ENCODE peak calls at places on chromosomes 12 and 14, in seven cellular contexts. G is A549; Q is CD8-positive, alpha-beta T cell; P is transverse colon; Z is astrocyte; X is tibial artery; I is esophagus squamous epithelium. U is an unnamed sample.

GRCh38 chr12:132380646-132381045 is 51.3 kb upstream of the GALNT9 start:
- DNase-seq in G (no peak), Z (no peak), P (no peak), Q (no peak), X (no peak), I (no peak), U (no peak)

GRCh38 chr12:59077153-59077930 is 157.0 kb upstream of the LRIG3 start:
- DNase-seq in P (peak), Q (no peak), Z (no peak), G (no peak), X (no peak), I (no peak), U (peak)

GRCh38 chr12:101570022-101570421 is 24.7 kb upstream of the MYBPC1 start:
- DNase-seq in P (no peak), I (no peak), X (no peak), G (no peak), Q (no peak), Z (peak), U (peak)

GRCh38 chr12:69052613-69053408 is 119.8 kb upstream of the CPM start:
- DNase-seq in X (no peak), I (no peak), Q (no peak), Z (peak), P (no peak), G (peak), U (peak)

GRCh38 chr14:104443391-104444158 is 136.0 kb upstream of the C14orf180 start:
- DNase-seq in Q (no peak), X (peak), I (no peak), Z (no peak), P (no peak), G (no peak), U (no peak)

GRCh38 chr12:12427568-12427967 is 70.7 kb downstream of the BORCS5 start:
- DNase-seq in I (no peak), Z (no peak), Q (no peak), P (no peak), G (no peak), X (no peak), U (no peak)

GRCh38 chr12:132228535-132229422 is 84.5 kb downstream of the NOC4L start:
- DNase-seq in Q (no peak), P (no peak), Z (no peak), G (no peak), X (no peak), I (no peak), U (no peak)

GRCh38 chr12:126747530-126748149 is 1519.3 kb upstream of the TMEM132C start:
- DNase-seq in Q (peak), Z (peak), P (peak), I (no peak), G (peak), X (no peak), U (peak)

GRCh38 chr14:103071544-103072251 is 12.3 kb upstream of the LBHD2 start:
- DNase-seq in P (peak), I (no peak), G (no peak), X (no peak), Q (no peak), Z (no peak), U (peak)

GRCh38 chr12:64077922-64078321 is 144.2 kb downstream of the KICS2 start:
- DNase-seq in Q (no peak), G (peak), X (no peak), Z (no peak), P (no peak), I (no peak), U (peak)
- TF ChIP-seq CTCF in Q (no peak), G (peak), X (no peak), Z (peak), P (peak), I (no peak), U (peak)

DNA sequence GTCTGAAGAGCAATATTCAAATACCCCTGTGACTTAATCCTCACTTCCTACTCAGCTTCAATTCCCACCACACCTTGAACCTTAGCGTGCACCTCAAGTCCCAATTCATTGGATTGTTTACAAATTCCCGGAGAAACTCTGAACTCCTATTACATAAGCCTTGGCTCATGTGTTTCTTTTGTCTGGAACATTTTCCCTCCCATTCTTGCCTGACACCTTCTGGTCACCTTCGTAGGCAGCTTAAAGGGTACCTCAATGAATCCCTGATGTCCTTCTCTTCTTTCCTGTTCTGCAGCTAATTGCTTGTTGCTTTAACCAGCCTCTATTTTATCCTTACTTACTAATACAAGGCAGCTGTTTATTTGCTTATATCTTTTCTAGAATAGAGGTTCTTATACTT is 85.0 kb upstream of the SEL1L start:
- DNase-seq in I (no peak), P (no peak), G (no peak), Q (no peak), X (no peak), Z (no peak), U (no peak)
- H3K4me3 ChIP-seq in I (no peak), P (no peak), G (no peak), Q (no peak), X (no peak), Z (no peak), U (no peak)

GRCh38 chr14:106459971-106460730 is 933.8 kb downstream of the TMEM121 start:
- DNase-seq in X (no peak), Q (peak), Z (no peak), I (no peak), G (peak), P (peak), U (no peak)
- TF ChIP-seq CTCF in X (no peak), Q (no peak), Z (no peak), I (no peak), G (no peak), P (peak), U (no peak)

GRCh38 chr12:1161197-1161596 is 170.2 kb downstream of the ERC1 start:
- DNase-seq in I (no peak), X (no peak), Q (no peak), P (no peak), G (no peak), Z (no peak), U (no peak)

GRCh38 chr12:1162083-1162760 is 171.2 kb downstream of the ERC1 start:
- DNase-seq in X (no peak), P (no peak), Z (no peak), I (no peak), G (no peak), Q (no peak), U (no peak)

GRCh38 chr12:1157046-1157445 is 166.0 kb downstream of the ERC1 start:
- DNase-seq in X (no peak), P (no peak), G (no peak), I (no peak), Z (no peak), Q (no peak), U (no peak)
- H3K4me3 ChIP-seq in X (no peak), P (no peak), G (no peak), I (no peak), Z (no peak), Q (no peak), U (no peak)

DNA sequence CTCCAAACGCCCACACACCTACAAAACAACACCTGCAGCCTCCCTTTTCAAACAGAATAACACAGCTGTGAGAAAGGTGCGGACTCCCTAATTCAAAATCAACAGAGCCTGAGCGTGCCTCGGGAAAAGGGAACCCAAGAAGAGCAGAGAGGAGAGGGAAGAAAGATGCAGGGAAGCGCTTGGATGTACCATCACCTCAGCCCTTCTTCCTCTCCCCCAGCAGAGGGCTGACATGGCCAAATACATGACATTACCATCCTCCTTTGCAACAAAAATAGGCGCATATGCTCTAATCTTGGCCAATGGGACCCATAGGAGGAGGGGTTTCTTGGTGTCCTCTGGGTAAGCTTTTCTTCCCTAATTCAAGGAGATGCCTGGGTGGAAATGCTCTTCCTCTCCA is 78.0 kb downstream of the CPSF2 start:
- DNase-seq in P (no peak), I (no peak), Q (no peak), X (no peak), G (no peak), Z (no peak), U (no peak)
- TF ChIP-seq CTCF in P (no peak), I (no peak), Q (no peak), X (no peak), G (no peak), Z (no peak), U (no peak)